ENCODE peak calls at places on chromosome 20, in five cellular contexts. P is GM12878, S is HepG2, G is SK-N-SH, J is K562. K is an unnamed sample.

GRCh38 chr20:43726811-43727338 is at the start of gene GTSF1L:
- DNase-seq in G (no peak), P (no peak), J (no peak), S (no peak), K (no peak)

GRCh38 chr20:56991516-56991915 is 274.9 kb downstream of the BMP7 start:
- DNase-seq in P (no peak), J (no peak), G (no peak), S (no peak), K (no peak)

GRCh38 chr20:62354031-62354808 is 12.9 kb downstream of the LAMA5 start:
- DNase-seq in J (no peak), S (no peak), G (peak), P (no peak), K (no peak)

GRCh38 chr20:61753196-61753942 is 312.3 kb downstream of the TAF4 start:
- DNase-seq in J (no peak), S (no peak), G (no peak), P (no peak), K (no peak)

GRCh38 chr20:2559641-2560040 is 23.3 kb downstream of the TMC2 start:
- DNase-seq in S (no peak), G (no peak), J (no peak), P (no peak), K (no peak)

GRCh38 chr20:11229772-11230171 is 556.0 kb upstream of the JAG1 start:
- DNase-seq in G (no peak), S (no peak), P (no peak), J (no peak), K (no peak)

GRCh38 chr20:41151134-41151869 is 14.0 kb downstream of the PLCG1 start:
- DNase-seq in G (no peak), J (no peak), P (no peak), S (peak), K (no peak)

GRCh38 chr20:17969276-17969883 is 562 bp downstream of the MGME1 start:
- DNase-seq in S (peak), G (peak), P (no peak), J (peak), K (no peak)

GRCh38 chr20:36277546-36277945 is 28.6 kb upstream of the DLGAP4 start:
- DNase-seq in P (no peak), S (no peak), J (no peak), G (no peak), K (no peak)

GRCh38 chr20:38210741-38211140 is 45.7 kb upstream of the TGM2 start:
- DNase-seq in G (no peak), P (no peak), J (peak), S (no peak), K (no peak)

GRCh38 chr20:38208523-38208922 is 43.5 kb upstream of the TGM2 start:
- DNase-seq in S (no peak), G (no peak), P (no peak), J (no peak), K (no peak)

GRCh38 chr20:38209054-38209675 is 44.1 kb upstream of the TGM2 start:
- DNase-seq in J (no peak), S (no peak), P (no peak), G (no peak), K (no peak)

GRCh38 chr20:38211200-38212097 is 46.4 kb upstream of the TGM2 start:
- DNase-seq in G (no peak), P (no peak), J (no peak), S (no peak), K (no peak)

GRCh38 chr20:38209736-38210405 is 44.8 kb upstream of the TGM2 start:
- DNase-seq in J (no peak), S (no peak), P (no peak), G (no peak), K (no peak)
- TF ChIP-seq GABPA in J (no peak), S (no peak), P (no peak), G (no peak), K (no peak)

DNA sequence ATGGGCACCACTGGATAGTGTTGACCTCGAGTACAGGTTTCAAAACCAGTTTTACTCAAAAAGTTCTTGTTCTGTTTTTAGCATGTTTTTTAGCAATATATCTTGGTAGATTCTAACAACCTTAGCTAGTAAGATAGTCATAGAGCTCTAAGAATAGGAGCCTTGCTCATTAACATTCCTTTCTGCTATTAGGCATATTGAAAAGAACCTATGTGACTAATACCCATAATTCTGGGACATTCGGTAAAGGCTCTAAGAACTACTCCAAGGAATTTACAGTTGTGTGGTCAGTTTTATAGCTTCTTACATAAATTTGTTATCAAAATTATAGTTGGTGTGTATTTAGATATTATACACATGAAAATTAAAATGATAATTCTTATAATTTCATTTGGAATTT is 11.6 kb downstream of the SLC9A8 start:
- DNase-seq in S (no peak), G (no peak), J (no peak), P (no peak), K (no peak)
- TF ChIP-seq REST in S (no peak), G (no peak), J (no peak), P (no peak), K (no peak)

DNA sequence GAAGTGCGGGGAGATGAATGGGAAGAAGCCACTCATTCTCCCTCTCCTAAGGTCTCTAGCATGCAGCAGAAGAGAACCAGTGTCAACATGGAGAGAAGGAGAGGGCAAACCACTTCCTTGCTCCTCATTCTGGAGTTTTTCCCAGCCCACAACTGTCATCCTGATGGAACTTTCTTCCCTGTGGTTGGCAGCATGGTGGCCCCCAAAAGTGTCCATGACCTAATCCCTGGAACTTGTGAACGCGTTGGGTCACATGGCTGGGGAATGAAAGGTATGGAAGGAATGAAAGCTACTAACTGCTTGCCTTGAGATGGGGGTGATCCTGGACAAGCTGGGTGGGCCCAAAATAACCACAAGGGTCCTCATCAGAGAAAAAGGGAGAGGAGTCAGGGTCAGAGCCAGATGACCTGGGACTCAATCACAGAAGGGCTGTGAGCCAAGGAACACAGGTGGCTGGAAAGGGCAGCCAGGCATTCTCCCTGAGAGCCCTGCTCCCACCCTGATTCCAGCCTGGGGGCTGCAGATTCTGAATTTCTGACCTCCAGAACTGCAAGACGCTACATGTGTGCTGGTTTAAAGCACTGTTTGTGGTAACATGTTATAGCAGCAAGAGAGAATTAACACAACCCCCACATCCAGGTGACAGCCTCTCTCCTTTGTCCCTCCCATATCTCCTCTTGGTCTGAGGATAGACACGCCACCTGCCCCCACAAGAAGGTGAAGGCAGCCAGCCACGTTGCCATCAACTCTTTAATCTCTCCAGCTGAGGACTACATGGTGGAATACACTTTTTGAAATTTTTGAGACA is 63.2 kb downstream of the PYGB start:
- DNase-seq in S (peak), G (no peak), P (no peak), J (no peak), K (no peak)
- H3K4me3 ChIP-seq in S (no peak), G (peak), P (peak), J (no peak), K (no peak)

GRCh38 chr20:10170261-10170660 is 48.4 kb upstream of the SNAP25 start:
- DNase-seq in J (no peak), G (no peak), S (no peak), P (no peak), K (no peak)

GRCh38 chr20:10167594-10167993 is 51.0 kb upstream of the SNAP25 start:
- DNase-seq in G (no peak), S (no peak), J (no peak), P (no peak), K (no peak)

GRCh38 chr20:10169752-10170151 is 48.9 kb upstream of the SNAP25 start:
- DNase-seq in S (no peak), G (no peak), J (no peak), P (no peak), K (no peak)

GRCh38 chr20:10172998-10173655 is 45.5 kb upstream of the SNAP25 start:
- DNase-seq in J (no peak), P (no peak), S (no peak), G (no peak), K (no peak)

DNA sequence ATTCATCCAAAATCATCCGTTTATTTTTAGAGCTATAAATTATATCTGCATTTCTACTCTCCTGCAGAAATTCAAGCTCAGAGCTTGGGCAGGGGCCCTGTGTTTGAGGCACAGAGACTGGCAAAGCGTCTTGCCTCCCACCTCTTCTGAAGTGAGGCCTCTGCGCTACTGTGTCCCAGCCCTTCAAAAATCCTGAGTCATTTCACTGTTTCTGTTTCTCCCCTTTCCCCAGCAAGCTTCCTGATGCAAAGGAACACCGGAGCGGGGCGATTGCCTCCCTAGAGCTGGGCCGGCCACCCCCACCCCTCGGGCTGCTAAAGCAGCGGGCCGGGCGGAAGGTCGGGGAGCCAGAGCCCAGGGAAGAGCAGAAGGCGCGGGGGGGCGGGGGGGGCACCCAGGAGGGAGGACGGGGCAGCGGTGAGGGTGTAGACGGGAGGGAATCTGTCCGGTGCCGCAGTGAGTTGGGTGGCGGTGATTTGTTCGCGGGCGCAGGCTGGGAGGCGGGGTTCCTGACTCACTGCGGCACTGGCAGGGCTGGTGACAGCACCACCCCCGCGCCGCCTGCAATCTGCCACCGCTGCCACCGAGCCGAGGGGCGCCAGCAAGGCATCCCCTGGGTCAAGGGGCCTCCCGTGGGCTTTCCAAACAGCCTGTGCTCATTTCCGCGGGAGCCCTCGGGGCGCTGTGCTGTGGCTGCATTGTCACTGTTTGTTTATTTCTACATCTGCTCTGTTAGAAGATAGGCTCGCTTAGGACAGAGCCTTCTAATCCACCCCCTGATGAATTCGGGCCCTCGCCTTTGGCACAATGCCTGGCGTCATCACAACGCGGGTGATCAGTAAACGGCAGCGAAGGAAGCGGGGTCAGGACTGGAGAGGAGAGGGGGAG is 46.5 kb upstream of the SNAP25 start:
- DNase-seq in G (peak), P (no peak), S (no peak), J (no peak), K (no peak)
- TF ChIP-seq GABPA in G (peak), P (no peak), S (no peak), J (no peak), K (no peak)